ENCODE peak calls at places on chromosomes 2 and 18, in five cellular contexts. H, Q, T, J and X are unnamed samples.
A peak's percentile ranks its signal among the peaks of the same experiment; 100 is the strongest.

GRCh38 chr2:238596571-238597551 is 170.1 kb downstream of the ASB1 start:
- DNase-seq in H (peak; percentile 92), Q (peak; percentile 71), T (no peak), J (no peak), X (no peak)

GRCh38 chr2:37326285-37326684 is 1.7 kb upstream of the PRKD3 start:
- DNase-seq in H (peak; percentile 81), Q (no peak), T (peak; percentile 72), J (no peak), X (no peak)

GRCh38 chr2:158773121-158773520 is 22.0 kb upstream of the DAPL1 start:
- DNase-seq in H (peak; percentile 72), Q (peak; percentile 27), T (no peak), J (no peak), X (no peak)

GRCh38 chr2:60426341-60426740 is 127.1 kb downstream of the BCL11A start:
- DNase-seq in H (no peak), Q (no peak), T (no peak), J (no peak), X (no peak)

GRCh38 chr2:145484443-145485086 is 964.6 kb upstream of the ZEB2 start:
- DNase-seq in H (peak; percentile 57), Q (no peak), T (no peak), J (no peak), X (no peak)

GRCh38 chr2:120889936-120890335 is 154.3 kb downstream of the GLI2 start:
- DNase-seq in H (no peak), Q (no peak), T (no peak), J (no peak), X (no peak)

GRCh38 chr2:238321467-238321866 is 1.1 kb downstream of the TRAF3IP1 start:
- DNase-seq in H (no peak), Q (no peak), T (no peak), J (no peak), X (no peak)

GRCh38 chr2:136247204-136247990 is 129.4 kb upstream of the CXCR4 start:
- DNase-seq in H (peak; percentile 24), Q (peak; percentile 60), T (peak; percentile 76), J (no peak), X (no peak)

GRCh38 chr2:69767034-69767433 is 25.1 kb downstream of the ANXA4 start:
- DNase-seq in H (peak; percentile 67), Q (no peak), T (no peak), J (no peak), X (no peak)

GRCh38 chr18:7177131-7177744 is 53.7 kb upstream of the LRRC30 start:
- DNase-seq in H (peak; percentile 84), Q (no peak), T (peak; percentile 73), J (no peak), X (no peak)

GRCh38 chr18:3466051-3466450 is 16.1 kb downstream of the TGIF1 start:
- DNase-seq in H (peak; percentile 80), Q (no peak), T (no peak), J (no peak), X (no peak)

GRCh38 chr18:8052237-8052701 is 485.2 kb downstream of the PTPRM start:
- DNase-seq in H (no peak), Q (no peak), T (no peak), J (peak; percentile 19), X (no peak)

GRCh38 chr2:144359684-144360083 is 160.2 kb downstream of the ZEB2 start:
- DNase-seq in H (no peak), Q (no peak), T (no peak), J (no peak), X (no peak)

GRCh38 chr2:129482626-129483025 is 496.8 kb upstream of the RAB6C start:
- DNase-seq in H (no peak), Q (no peak), T (no peak), J (no peak), X (no peak)

GRCh38 chr18:69250305-69251151 is 150.2 kb upstream of the DOK6 start:
- DNase-seq in H (peak; percentile 61), Q (no peak), T (no peak), J (no peak), X (no peak)

GRCh38 chr2:95366514-95366913 is 36.0 kb upstream of the FAHD2A start:
- DNase-seq in H (no peak), Q (no peak), T (no peak), J (no peak), X (no peak)

GRCh38 chr2:102147935-102148334 is 5.4 kb downstream of the IL1R1 start:
- DNase-seq in H (peak; percentile 21), Q (no peak), T (peak; percentile 73), J (no peak), X (no peak)

GRCh38 chr18:76467371-76468190 is 27.5 kb downstream of the ZNF516 start:
- DNase-seq in H (peak; percentile 80), Q (no peak), T (peak; percentile 60), J (no peak), X (no peak)

GRCh38 chr2:112658301-112658700 is 12.6 kb downstream of the SLC20A1 start:
- DNase-seq in H (no peak), Q (no peak), T (no peak), J (no peak), X (no peak)

GRCh38 chr2:109557309-109557708 is 56.5 kb downstream of the SEPTIN10 start:
- DNase-seq in H (no peak), Q (no peak), T (no peak), J (no peak), X (no peak)

GRCh38 chr2:41763091-41763490 is 284.7 kb upstream of the PKDCC start:
- DNase-seq in H (no peak), Q (no peak), T (no peak), J (no peak), X (no peak)

GRCh38 chr2:33510589-33510968 is 34.1 kb downstream of the RASGRP3 start:
- DNase-seq in H (no peak), Q (no peak), T (no peak), J (no peak), X (no peak)

GRCh38 chr2:85413592-85414421 is 3.6 kb upstream of the CAPG start:
- DNase-seq in H (peak; percentile 87), Q (no peak), T (no peak), J (no peak), X (no peak)

GRCh38 chr2:148674063-148675020 is 29.8 kb downstream of the EPC2 start:
- DNase-seq in H (no peak), Q (no peak), T (no peak), J (peak; percentile 8), X (no peak)

GRCh38 chr18:59265246-59266018 is 7.8 kb downstream of the RAX start:
- DNase-seq in H (peak; percentile 65), Q (no peak), T (no peak), J (no peak), X (no peak)

GRCh38 chr2:238043851-238044250 is 16.9 kb upstream of the SCLY start:
- DNase-seq in H (no peak), Q (no peak), T (no peak), J (no peak), X (no peak)

GRCh38 chr2:21658269-21658668 is 534.5 kb downstream of the TDRD15 start:
- DNase-seq in H (no peak), Q (no peak), T (no peak), J (no peak), X (no peak)

GRCh38 chr2:183267148-183267827 is 143.0 kb downstream of the NUP35 start:
- DNase-seq in H (no peak), Q (no peak), T (no peak), J (no peak), X (no peak)

GRCh38 chr2:188089896-188090295 is 201.8 kb upstream of the GULP1 start:
- DNase-seq in H (no peak), Q (no peak), T (no peak), J (no peak), X (no peak)

GRCh38 chr2:127407091-127407490 is 11.1 kb upstream of the PROC start:
- DNase-seq in H (no peak), Q (no peak), T (no peak), J (no peak), X (no peak)

GRCh38 chr2:181444654-181445053 is 12.5 kb upstream of the ITGA4 start:
- DNase-seq in H (no peak), Q (no peak), T (no peak), J (no peak), X (no peak)

GRCh38 chr18:3114026-3114425 is 101.1 kb upstream of the LPIN2 start:
- DNase-seq in H (no peak), Q (no peak), T (no peak), J (no peak), X (no peak)

GRCh38 chr2:98468621-98469236 is 24.1 kb downstream of the INPP4A start:
- DNase-seq in H (no peak), Q (no peak), T (no peak), J (no peak), X (no peak)

GRCh38 chr18:395481-396250 is 104.8 kb downstream of the COLEC12 start:
- DNase-seq in H (peak; percentile 67), Q (no peak), T (no peak), J (no peak), X (no peak)

GRCh38 chr2:107002735-107003134 is 116.8 kb upstream of the ST6GAL2 start:
- DNase-seq in H (no peak), Q (no peak), T (no peak), J (no peak), X (no peak)

GRCh38 chr2:205280630-205281225 is 401.6 kb upstream of the NRP2 start:
- DNase-seq in H (no peak), Q (no peak), T (no peak), J (no peak), X (no peak)

GRCh38 chr2:228535396-228535795 is 353.9 kb upstream of the SPHKAP start:
- DNase-seq in H (no peak), Q (no peak), T (no peak), J (no peak), X (no peak)

GRCh38 chr2:57105694-57106093 is 921.9 kb downstream of the CCDC85A start:
- DNase-seq in H (no peak), Q (no peak), T (no peak), J (no peak), X (no peak)